ENCODE peak calls at places on chromosomes 5 and 9, in seven cellular contexts. C, V, N, Y, Q, I and Z are unnamed samples.

GRCh38 chr9:93398471-93398870 is 53.0 kb upstream of the FAM120A start:
- DNase-seq in Q (no peak), C (no peak), Y (no peak), V (no peak), N (no peak), I (no peak), Z (no peak)

GRCh38 chr9:114231218-114232090 is 76.1 kb downstream of the COL27A1 start:
- DNase-seq in C (no peak), Y (no peak), I (no peak), V (no peak), Q (no peak), N (no peak), Z (no peak)

GRCh38 chr9:14418262-14419200 is 104.6 kb upstream of the NFIB start:
- DNase-seq in Y (no peak), N (peak), C (no peak), V (no peak), I (no peak), Q (no peak), Z (no peak)

GRCh38 chr9:132806723-132807421 is 71.2 kb downstream of the AK8 start:
- DNase-seq in Y (no peak), I (no peak), Q (no peak), V (no peak), C (no peak), N (no peak), Z (no peak)

GRCh38 chr5:138464018-138464387 is 1.3 kb upstream of the EGR1 start:
- DNase-seq in C (peak), I (peak), Y (peak), Q (peak), N (peak), V (peak), Z (peak)

GRCh38 chr9:136982232-136983051 is at the start of gene LCNL1:
- DNase-seq in Q (no peak), N (no peak), V (no peak), C (no peak), Y (peak), I (no peak), Z (no peak)

GRCh38 chr9:130062750-130063149 is 9.0 kb downstream of the GPR107 start:
- DNase-seq in Y (no peak), Q (no peak), N (no peak), C (no peak), V (no peak), I (no peak), Z (no peak)

GRCh38 chr5:125634242-125634835 is 788.9 kb upstream of the GRAMD2B start:
- DNase-seq in N (no peak), C (no peak), Y (no peak), V (no peak), Q (no peak), I (no peak), Z (no peak)

GRCh38 chr9:126556560-126557250 is 57.0 kb upstream of the LMX1B start:
- DNase-seq in Q (no peak), V (no peak), I (no peak), N (no peak), C (no peak), Y (no peak), Z (no peak)

GRCh38 chr5:132055808-132056609 is 4.4 kb upstream of the IL3 start:
- DNase-seq in Y (no peak), I (peak), Q (peak), C (no peak), V (no peak), N (no peak), Z (peak)

GRCh38 chr5:96476654-96477053 is 43.6 kb upstream of the PCSK1 start:
- DNase-seq in I (no peak), C (no peak), N (peak), Q (no peak), V (no peak), Y (no peak), Z (no peak)

GRCh38 chr5:9408964-9409363 is 136.9 kb downstream of the SEMA5A start:
- DNase-seq in N (no peak), Q (peak), Y (no peak), V (no peak), C (no peak), I (no peak), Z (no peak)
- H3K27ac ChIP-seq in N (no peak), Q (peak), Y (no peak), V (no peak), C (no peak), I (no peak), Z (no peak)

GRCh38 chr5:128213340-128213739 is 129.8 kb downstream of the SLC12A2 start:
- DNase-seq in C (peak), I (no peak), V (peak), Y (no peak), N (peak), Q (peak), Z (no peak)
- TF ChIP-seq CTCF in C (peak), I (peak), V (peak), Y (peak), N (peak), Q (peak), Z (peak)

GRCh38 chr9:121372563-121373400 is 2.7 kb upstream of the STOM start:
- DNase-seq in Q (peak), I (no peak), N (peak), V (no peak), C (peak), Y (no peak), Z (no peak)

GRCh38 chr9:121373401-121373769 is 3.3 kb upstream of the STOM start:
- DNase-seq in I (no peak), Y (no peak), N (peak), V (no peak), Q (no peak), C (no peak), Z (no peak)

GRCh38 chr9:121369595-121370265 is at the start of gene STOM:
- DNase-seq in V (peak), N (peak), Q (peak), I (peak), C (no peak), Y (peak), Z (peak)

GRCh38 chr9:121372239-121372562 is 2.2 kb upstream of the STOM start:
- DNase-seq in Q (no peak), I (no peak), Y (no peak), C (no peak), N (no peak), V (no peak), Z (no peak)

GRCh38 chr9:121371495-121371911 is 1.5 kb upstream of the STOM start:
- DNase-seq in V (no peak), Y (no peak), I (no peak), Q (no peak), C (no peak), N (no peak), Z (no peak)
- H3K27ac ChIP-seq in V (peak), Y (peak), I (peak), Q (no peak), C (peak), N (peak), Z (peak)

GRCh38 chr5:55123365-55123764 is 20.9 kb downstream of the GZMA start:
- DNase-seq in V (no peak), Y (no peak), C (no peak), N (no peak), I (no peak), Q (no peak), Z (no peak)
- TF ChIP-seq CTCF in V (no peak), Y (no peak), C (no peak), N (no peak), I (no peak), Q (no peak), Z (no peak)

GRCh38 chr5:130077007-130077406 is 172.7 kb downstream of the CHSY3 start:
- DNase-seq in Q (no peak), I (no peak), Y (no peak), C (no peak), V (no peak), N (no peak), Z (no peak)
- H3K27ac ChIP-seq in Q (no peak), I (no peak), Y (no peak), C (no peak), V (no peak), N (no peak), Z (no peak)